ENCODE peak calls at places on chromosomes 7 and 10, in five cellular contexts. One of them, this sample, is unnamed. For H3K4me1, the result is how much of the 10 kb centered on the place peaks cover.

GRCh38 chr10:91880310-91880709 is 29.0 kb downstream of the FGFBP3 start:
- DNase-seq in A549: peak
- DNase-seq in stomach: no peak
- DNase-seq in transverse colon: no peak
- DNase-seq in suprapubic skin: no peak
- DNase-seq in this sample: no peak

GRCh38 chr10:67836491-67836890 is 1.5 kb downstream of the DNAJC12 start:
- DNase-seq in A549: no peak
- DNase-seq in stomach: no peak
- DNase-seq in transverse colon: no peak
- DNase-seq in suprapubic skin: no peak
- DNase-seq in this sample: no peak

GRCh38 chr7:18895456-18895855 is 222.0 kb downstream of the TWIST1 start:
- DNase-seq in A549: peak
- DNase-seq in stomach: no peak
- DNase-seq in transverse colon: no peak
- DNase-seq in suprapubic skin: no peak
- DNase-seq in this sample: no peak

GRCh38 chr10:66862687-66863290 is 63.0 kb upstream of the LRRTM3 start:
- DNase-seq in A549: no peak
- DNase-seq in stomach: no peak
- DNase-seq in transverse colon: no peak
- DNase-seq in suprapubic skin: no peak
- DNase-seq in this sample: no peak

GRCh38 chr10:49647985-49648795 is 31.3 kb upstream of the C10orf53 start:
- DNase-seq in A549: no peak
- DNase-seq in stomach: peak
- DNase-seq in transverse colon: no peak
- DNase-seq in suprapubic skin: peak
- DNase-seq in this sample: no peak

GRCh38 chr7:106853250-106853908 is 11.7 kb upstream of the PIK3CG start:
- DNase-seq in A549: no peak
- DNase-seq in stomach: no peak
- DNase-seq in transverse colon: no peak
- DNase-seq in suprapubic skin: no peak
- DNase-seq in this sample: no peak

GRCh38 chr7:111343017-111343416 is 219.3 kb downstream of the IMMP2L start:
- DNase-seq in A549: no peak
- DNase-seq in stomach: no peak
- DNase-seq in transverse colon: no peak
- DNase-seq in suprapubic skin: no peak
- DNase-seq in this sample: no peak

GRCh38 chr10:111078505-111079185 is 1.8 kb downstream of the ADRA2A start:
- DNase-seq in A549: no peak
- DNase-seq in stomach: no peak
- DNase-seq in transverse colon: no peak
- DNase-seq in suprapubic skin: no peak
- DNase-seq in this sample: no peak

GRCh38 chr7:149225106-149225505 is 14.3 kb upstream of the ZNF212 start:
- DNase-seq in A549: no peak
- DNase-seq in stomach: no peak
- DNase-seq in transverse colon: no peak
- DNase-seq in suprapubic skin: no peak
- DNase-seq in this sample: no peak

GRCh38 chr7:149624006-149624405 is 126.4 kb upstream of the ZNF746 start:
- DNase-seq in A549: peak
- DNase-seq in stomach: peak
- DNase-seq in transverse colon: peak
- DNase-seq in suprapubic skin: no peak
- DNase-seq in this sample: no peak

GRCh38 chr7:20330797-20331230 is at the start of gene ITGB8:
- DNase-seq in A549: peak
- DNase-seq in stomach: peak
- DNase-seq in transverse colon: no peak
- DNase-seq in suprapubic skin: peak
- DNase-seq in this sample: no peak

GRCh38 chr7:134890246-134891240 is 95.8 kb upstream of the AGBL3 start:
- DNase-seq in A549: peak
- DNase-seq in stomach: no peak
- DNase-seq in transverse colon: no peak
- DNase-seq in suprapubic skin: no peak
- DNase-seq in this sample: no peak

GRCh38 chr10:49542353-49542752 is 3.4 kb upstream of the ERCC6 start:
- DNase-seq in A549: no peak
- DNase-seq in stomach: no peak
- DNase-seq in transverse colon: no peak
- DNase-seq in suprapubic skin: no peak
- DNase-seq in this sample: no peak

GRCh38 chr10:103645141-103646054 is 151.9 kb downstream of the NEURL1 start:
- DNase-seq in A549: no peak
- DNase-seq in stomach: peak
- DNase-seq in transverse colon: peak
- DNase-seq in suprapubic skin: no peak
- DNase-seq in this sample: no peak

DNA sequence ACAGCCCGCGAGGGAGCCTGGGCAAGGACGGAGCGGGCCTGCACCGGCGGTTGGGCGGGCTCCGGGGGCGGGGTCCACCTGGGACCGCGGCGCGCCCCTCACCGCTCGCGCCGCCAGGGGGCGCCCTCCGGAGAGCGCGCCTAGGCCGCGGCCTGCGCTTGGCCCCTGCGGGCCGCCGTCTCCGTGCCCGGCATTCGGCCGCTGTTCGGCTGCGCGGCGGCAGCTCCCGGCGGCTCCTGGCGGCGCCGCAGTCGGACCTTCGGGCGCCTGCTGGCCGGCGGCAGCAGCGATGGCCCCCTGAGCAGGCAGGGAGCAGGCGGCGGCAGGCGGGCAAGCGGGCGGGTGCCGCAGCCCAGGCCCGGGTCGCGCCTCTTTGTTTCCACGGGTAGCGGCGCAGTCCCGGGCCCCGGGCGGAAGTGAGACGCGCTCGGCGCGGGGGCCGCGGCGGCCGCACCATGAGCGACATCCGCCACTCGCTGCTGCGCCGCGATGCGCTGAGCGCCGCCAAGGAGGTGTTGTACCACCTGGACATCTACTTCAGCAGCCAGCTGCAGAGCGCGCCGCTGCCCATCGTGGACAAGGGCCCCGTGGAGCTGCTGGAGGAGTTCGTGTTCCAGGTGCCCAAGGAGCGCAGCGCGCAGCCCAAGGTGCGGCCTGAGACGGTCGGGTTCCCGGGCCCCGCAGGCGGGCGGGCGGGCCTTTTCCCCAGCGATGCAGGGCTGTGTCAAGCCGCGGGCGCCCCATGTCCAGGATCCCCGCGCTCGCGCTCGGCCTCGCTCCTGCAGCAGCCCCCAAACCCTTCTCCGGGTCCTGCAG is at the start of gene INTS15:
- DNase-seq in A549: peak
- DNase-seq in stomach: peak
- DNase-seq in transverse colon: peak
- DNase-seq in suprapubic skin: peak
- DNase-seq in this sample: peak
- TF ChIP-seq POLR2A in A549: peak
- TF ChIP-seq POLR2A in stomach: no peak
- TF ChIP-seq POLR2A in transverse colon: no peak
- TF ChIP-seq POLR2A in suprapubic skin: peak
- TF ChIP-seq POLR2A in this sample: peak

DNA sequence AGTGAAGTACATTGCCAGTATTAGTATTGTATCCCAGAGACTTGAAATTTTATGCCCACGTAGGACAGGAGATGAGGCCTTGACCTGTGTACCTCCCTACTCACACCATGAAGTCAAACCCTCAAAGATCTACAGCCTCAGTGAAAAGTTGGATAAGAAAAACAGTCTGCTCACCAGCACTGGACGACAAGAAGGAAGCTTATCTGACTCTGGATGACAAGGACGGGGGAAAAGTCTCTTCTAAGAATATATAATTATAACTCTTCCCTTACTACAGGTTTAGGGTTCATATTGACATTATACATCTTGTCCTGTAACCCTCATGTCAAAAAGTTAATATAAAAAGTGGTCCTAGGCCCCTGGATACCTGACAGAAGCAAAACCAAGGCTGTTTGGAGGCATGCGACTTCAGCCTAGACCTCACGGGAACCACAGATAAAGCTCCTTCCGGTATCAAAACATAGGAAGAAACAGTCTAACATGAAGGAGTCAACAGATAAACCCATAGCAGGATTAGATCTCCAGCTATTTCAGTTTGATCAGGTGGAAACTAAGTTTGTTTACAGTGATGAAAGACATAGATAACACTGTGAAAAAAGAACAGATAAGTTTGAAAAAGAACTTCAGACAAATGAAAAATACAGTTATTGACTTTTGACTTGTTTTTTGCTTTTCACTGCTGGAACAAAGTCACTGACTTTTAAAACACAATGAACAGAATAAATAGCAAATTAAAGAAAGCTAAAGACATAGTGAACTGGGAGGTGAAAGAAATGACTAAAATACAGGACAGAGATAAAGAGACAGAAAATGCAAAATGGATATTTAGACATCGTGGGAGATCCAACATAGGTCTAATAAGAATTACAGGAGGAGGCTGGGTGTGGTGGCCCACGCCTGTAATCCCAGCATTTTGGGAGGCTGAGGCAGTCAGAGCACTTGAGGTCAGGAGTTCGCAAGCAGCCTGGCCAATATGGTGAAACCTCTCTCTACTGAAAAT is 145.9 kb downstream of the PHTF2 start:
- DNase-seq in A549: no peak
- DNase-seq in stomach: no peak
- DNase-seq in transverse colon: no peak
- DNase-seq in suprapubic skin: no peak
- DNase-seq in this sample: no peak
- TF ChIP-seq EP300 in A549: no peak
- TF ChIP-seq EP300 in stomach: no peak
- TF ChIP-seq EP300 in transverse colon: no peak
- TF ChIP-seq EP300 in suprapubic skin: no peak
- TF ChIP-seq EP300 in this sample: no peak

GRCh38 chr10:117162093-117163021 is 24.3 kb upstream of the VAX1 start:
- DNase-seq in A549: no peak
- DNase-seq in stomach: no peak
- DNase-seq in transverse colon: no peak
- DNase-seq in suprapubic skin: no peak
- DNase-seq in this sample: no peak
- H3K4me1 ChIP-seq in A549: under half
- H3K4me1 ChIP-seq in stomach: under half
- H3K4me1 ChIP-seq in transverse colon: under half
- H3K4me1 ChIP-seq in suprapubic skin: under half
- H3K4me1 ChIP-seq in this sample: under half

GRCh38 chr10:124741281-124741921 is 2.8 kb downstream of the FAM53B start:
- DNase-seq in A549: peak
- DNase-seq in stomach: peak
- DNase-seq in transverse colon: peak
- DNase-seq in suprapubic skin: no peak
- DNase-seq in this sample: peak
- TF ChIP-seq POLR2A in A549: no peak
- TF ChIP-seq POLR2A in stomach: no peak
- TF ChIP-seq POLR2A in transverse colon: no peak
- TF ChIP-seq POLR2A in suprapubic skin: no peak
- TF ChIP-seq POLR2A in this sample: peak

GRCh38 chr7:100081535-100082102 is at the start of gene ZNF3:
- DNase-seq in A549: peak
- DNase-seq in stomach: peak
- DNase-seq in transverse colon: peak
- DNase-seq in suprapubic skin: peak
- DNase-seq in this sample: peak
- TF ChIP-seq EP300 in A549: no peak
- TF ChIP-seq EP300 in stomach: peak
- TF ChIP-seq EP300 in transverse colon: no peak
- TF ChIP-seq EP300 in suprapubic skin: no peak
- TF ChIP-seq EP300 in this sample: no peak

DNA sequence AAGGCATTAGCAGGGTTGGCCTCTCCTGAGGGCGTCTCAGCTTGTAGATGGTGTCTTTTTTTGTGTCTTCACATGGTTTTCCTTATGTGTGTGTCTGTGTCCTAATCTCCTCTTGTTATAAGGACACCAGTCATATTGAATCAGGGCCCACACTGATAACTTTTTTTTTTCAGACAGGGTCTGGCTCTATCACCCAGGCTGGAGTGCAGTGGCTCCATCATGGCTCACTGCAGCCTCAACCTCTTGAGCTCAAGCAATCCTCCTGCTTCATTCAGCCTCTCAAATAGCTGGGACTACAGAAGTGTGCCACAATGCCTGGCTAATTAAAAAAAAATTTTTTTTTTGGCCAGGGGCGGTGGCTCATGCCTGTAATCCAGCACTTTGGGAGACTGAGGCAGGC is 41.3 kb upstream of the KMT2C start:
- DNase-seq in A549: no peak
- DNase-seq in stomach: no peak
- DNase-seq in transverse colon: no peak
- DNase-seq in suprapubic skin: no peak
- DNase-seq in this sample: no peak
- H3K4me1 ChIP-seq in A549: under half
- H3K4me1 ChIP-seq in stomach: under half
- H3K4me1 ChIP-seq in transverse colon: under half
- H3K4me1 ChIP-seq in suprapubic skin: under half
- H3K4me1 ChIP-seq in this sample: under half

DNA sequence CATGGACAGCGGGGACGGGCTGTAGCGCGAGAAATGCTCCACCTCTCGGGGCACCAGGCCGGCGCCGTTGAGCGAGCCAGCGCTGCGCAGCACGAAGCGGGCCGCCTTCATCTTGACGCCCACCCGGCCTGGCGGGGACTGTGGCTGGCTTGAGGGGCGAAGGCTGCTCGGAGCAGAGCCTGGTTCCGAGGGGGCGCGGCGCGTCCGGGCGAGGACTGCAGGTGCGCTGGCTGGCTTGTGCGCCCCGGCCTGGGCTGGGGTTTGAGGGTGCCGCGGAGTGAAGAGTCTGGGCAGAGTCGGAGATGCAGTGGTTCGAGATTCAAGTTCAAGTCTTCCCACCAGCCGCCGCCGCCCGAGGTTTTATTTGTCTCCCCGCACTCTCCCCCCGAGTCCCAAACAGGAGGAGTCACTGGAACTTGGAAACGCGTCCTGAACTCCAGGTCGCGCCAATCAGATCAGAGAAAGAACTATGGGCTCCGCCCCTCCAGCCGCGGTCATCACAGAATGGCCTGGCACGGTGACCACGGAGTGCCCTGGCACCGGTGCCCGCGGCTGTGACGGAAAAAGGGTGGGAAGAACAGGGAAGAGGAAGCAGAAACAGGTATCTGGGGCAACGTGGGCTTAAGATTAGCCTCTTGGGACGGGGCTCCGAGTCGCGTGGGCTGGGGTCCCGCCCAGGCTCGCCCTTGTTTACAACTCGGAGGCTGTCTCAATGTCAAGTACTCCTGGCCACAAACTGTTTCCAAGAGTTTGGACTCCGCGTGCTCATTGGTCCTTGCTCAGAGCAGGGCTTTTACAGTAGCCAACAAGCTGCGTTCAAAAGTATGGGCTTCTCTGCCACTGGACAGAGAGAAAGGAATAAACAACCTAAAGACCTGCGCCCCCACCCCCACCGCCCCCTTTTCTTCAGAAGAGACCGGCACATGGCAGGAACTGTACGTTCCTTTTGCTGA is at the start of gene PDK4:
- DNase-seq in A549: peak
- DNase-seq in stomach: peak
- DNase-seq in transverse colon: peak
- DNase-seq in suprapubic skin: peak
- DNase-seq in this sample: peak
- TF ChIP-seq POLR2A in A549: peak
- TF ChIP-seq POLR2A in stomach: peak
- TF ChIP-seq POLR2A in transverse colon: peak
- TF ChIP-seq POLR2A in suprapubic skin: peak
- TF ChIP-seq POLR2A in this sample: peak

This sample was measured in tibial nerve.